ENCODE peak calls at places on chromosomes 12 and 14, in six cellular contexts. V is IMR-90, K is neuronal stem cell, B is mesendoderm, S is mesenchymal stem cell, R is trophoblast cell. D is an unnamed sample.

GRCh38 chr12:95266250-95266649 is 48.6 kb downstream of the VEZT start:
- DNase-seq in V (no peak), K (no peak), B (no peak), S (no peak), R (no peak), D (no peak)

GRCh38 chr12:105069936-105070702 is 14.1 kb downstream of the ALDH1L2 start:
- DNase-seq in V (no peak), K (no peak), B (no peak), S (no peak), R (no peak), D (no peak)

GRCh38 chr12:121443193-121443829 is 43.4 kb downstream of the RNF34 start:
- DNase-seq in V (peak), K (peak), B (peak), S (peak), R (peak), D (peak)

GRCh38 chr12:76024942-76025600 is 6.5 kb downstream of the PHLDA1 start:
- DNase-seq in V (peak), K (no peak), B (no peak), S (peak), R (peak), D (no peak)

GRCh38 chr12:4824415-4824814 is 85.3 kb upstream of the KCNA1 start:
- DNase-seq in V (peak), K (no peak), B (peak), S (peak), R (peak), D (no peak)

GRCh38 chr12:13126494-13126893 is 23.0 kb upstream of the GSG1 start:
- DNase-seq in V (no peak), K (no peak), B (no peak), S (no peak), R (no peak), D (no peak)

GRCh38 chr12:89210277-89210676 is 142.0 kb downstream of the DUSP6 start:
- DNase-seq in V (no peak), K (peak), B (peak), S (no peak), R (no peak), D (no peak)

GRCh38 chr12:62472472-62472871 is 5.8 kb downstream of the MON2 start:
- DNase-seq in V (no peak), K (no peak), B (peak), S (no peak), R (no peak), D (no peak)

GRCh38 chr12:71702590-71702989 is 16.7 kb downstream of the TMEM19 start:
- DNase-seq in V (peak), K (no peak), B (no peak), S (no peak), R (no peak), D (no peak)

GRCh38 chr14:102277874-102278630 is 26.9 kb downstream of the MOK start:
- DNase-seq in V (peak), K (no peak), B (no peak), S (no peak), R (no peak), D (no peak)

GRCh38 chr12:124727244-124727673 is 136.4 kb downstream of the SCARB1 start:
- DNase-seq in V (no peak), K (no peak), B (no peak), S (peak), R (peak), D (no peak)

GRCh38 chr14:23049011-23049410 is 7.0 kb downstream of the PSMB11 start:
- DNase-seq in V (no peak), K (no peak), B (no peak), S (no peak), R (no peak), D (no peak)

GRCh38 chr12:115095073-115095748 is 411.2 kb upstream of the TBX3 start:
- DNase-seq in V (no peak), K (no peak), B (no peak), S (no peak), R (no peak), D (no peak)

GRCh38 chr14:67418368-67419174 is 6.6 kb upstream of the PLEK2 start:
- DNase-seq in V (peak), K (no peak), B (no peak), S (no peak), R (peak), D (no peak)

GRCh38 chr12:44240186-44240585 is 404.3 kb downstream of the TMEM117 start:
- DNase-seq in V (no peak), K (no peak), B (no peak), S (no peak), R (no peak), D (no peak)

GRCh38 chr12:7989827-7990491 is 42.6 kb upstream of the FOXJ2 start:
- DNase-seq in V (peak), K (no peak), B (peak), S (peak), R (peak), D (no peak)

GRCh38 chr14:79514700-79515099 is 696.6 kb downstream of the DIO2 start:
- DNase-seq in V (peak), K (no peak), B (peak), S (peak), R (no peak), D (no peak)

GRCh38 chr12:19482551-19483109 is 43.3 kb downstream of the AEBP2 start:
- DNase-seq in V (no peak), K (no peak), B (peak), S (peak), R (no peak), D (peak)

GRCh38 chr12:97927991-97928390 is 465.4 kb downstream of the RMST start:
- DNase-seq in V (no peak), K (no peak), B (no peak), S (peak), R (no peak), D (no peak)

GRCh38 chr14:52071675-52072074 is 2.8 kb upstream of the NID2 start:
- DNase-seq in V (peak), K (no peak), B (peak), S (no peak), R (peak), D (no peak)

GRCh38 chr14:26602902-26603301 is 5.1 kb upstream of the NOVA1 start:
- DNase-seq in V (no peak), K (no peak), B (no peak), S (no peak), R (no peak), D (no peak)

GRCh38 chr12:19453961-19454360 is 14.7 kb downstream of the AEBP2 start:
- DNase-seq in V (no peak), K (no peak), B (no peak), S (no peak), R (no peak), D (no peak)

GRCh38 chr14:62957562-62957961 is 87.7 kb downstream of the KCNH5 start:
- DNase-seq in V (peak), K (no peak), B (no peak), S (peak), R (no peak), D (no peak)

GRCh38 chr14:31059152-31059924 is 33.2 kb upstream of the STRN3 start:
- DNase-seq in V (peak), K (no peak), B (peak), S (peak), R (peak), D (no peak)

GRCh38 chr14:50067723-50068495 is 48.5 kb downstream of the VCPKMT start:
- DNase-seq in V (peak), K (no peak), B (peak), S (no peak), R (no peak), D (no peak)

GRCh38 chr12:32586390-32586789 is 92.7 kb upstream of the DNM1L start:
- DNase-seq in V (peak), K (no peak), B (no peak), S (no peak), R (no peak), D (no peak)

GRCh38 chr14:102491366-102491765 is 18.2 kb downstream of the ANKRD9 start:
- DNase-seq in V (no peak), K (no peak), B (no peak), S (no peak), R (no peak), D (no peak)

GRCh38 chr12:53378222-53378621 is 1.8 kb upstream of the SP1 start:
- DNase-seq in V (no peak), K (no peak), B (no peak), S (no peak), R (no peak), D (no peak)

GRCh38 chr12:42733911-42734310 is 144.4 kb upstream of the PRICKLE1 start:
- DNase-seq in V (no peak), K (no peak), B (no peak), S (no peak), R (no peak), D (no peak)

GRCh38 chr12:130081420-130081819 is 80.8 kb upstream of the FZD10 start:
- DNase-seq in V (no peak), K (peak), B (no peak), S (no peak), R (no peak), D (no peak)

GRCh38 chr12:85983601-85984000 is 109.5 kb downstream of the NTS start:
- DNase-seq in V (no peak), K (no peak), B (no peak), S (no peak), R (no peak), D (no peak)
- H3K4ac ChIP-seq in V (no peak), K (no peak), B (no peak), S (no peak), R (no peak), D (no peak)

DNA sequence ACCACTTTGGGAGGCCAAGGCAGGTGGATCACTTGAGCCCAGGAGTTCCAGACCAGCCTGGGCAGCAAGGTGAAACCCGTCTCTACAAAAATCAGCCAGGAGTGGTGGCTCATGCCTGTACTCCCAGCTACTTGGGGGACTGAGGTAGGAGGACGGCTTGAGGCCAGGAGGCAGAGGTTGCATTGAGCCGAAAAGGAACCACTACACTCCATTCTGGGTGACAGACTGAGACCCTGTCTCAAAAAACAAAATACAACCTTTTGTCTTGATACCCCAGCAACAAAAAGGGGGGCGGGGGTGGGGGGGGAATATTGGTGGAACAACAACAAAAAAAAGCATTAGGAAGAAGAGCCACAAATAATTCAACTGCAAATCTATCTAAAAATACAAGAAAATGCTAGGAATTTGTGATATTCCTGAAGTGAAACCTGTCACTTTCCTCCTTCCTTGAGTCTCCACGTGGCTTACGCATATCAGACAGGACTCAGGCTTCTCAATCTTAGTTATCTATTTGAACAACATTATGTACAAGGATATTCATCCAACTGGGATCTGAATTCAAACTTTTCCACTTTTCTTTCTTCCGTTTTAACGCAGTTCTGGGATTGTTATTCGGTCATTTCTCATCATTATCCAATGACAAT is 1.2 kb downstream of the R3HDM2 start:
- DNase-seq in V (peak), K (no peak), B (no peak), S (no peak), R (peak), D (no peak)
- H2AK5ac ChIP-seq in V (peak), K (peak), B (no peak), S (no peak), R (no peak), D (no peak)

GRCh38 chr12:70243510-70244331 is 488 bp downstream of the CNOT2 start:
- DNase-seq in V (peak), K (peak), B (peak), S (peak), R (peak), D (peak)
- H3K4ac ChIP-seq in V (peak), K (no peak), B (peak), S (peak), R (peak), D (no peak)

GRCh38 chr14:89266754-89267153 is 150.3 kb downstream of the FOXN3 start:
- DNase-seq in V (peak), K (no peak), B (peak), S (peak), R (no peak), D (no peak)
- H2AK5ac ChIP-seq in V (peak), K (no peak), B (no peak), S (no peak), R (no peak), D (no peak)

DNA sequence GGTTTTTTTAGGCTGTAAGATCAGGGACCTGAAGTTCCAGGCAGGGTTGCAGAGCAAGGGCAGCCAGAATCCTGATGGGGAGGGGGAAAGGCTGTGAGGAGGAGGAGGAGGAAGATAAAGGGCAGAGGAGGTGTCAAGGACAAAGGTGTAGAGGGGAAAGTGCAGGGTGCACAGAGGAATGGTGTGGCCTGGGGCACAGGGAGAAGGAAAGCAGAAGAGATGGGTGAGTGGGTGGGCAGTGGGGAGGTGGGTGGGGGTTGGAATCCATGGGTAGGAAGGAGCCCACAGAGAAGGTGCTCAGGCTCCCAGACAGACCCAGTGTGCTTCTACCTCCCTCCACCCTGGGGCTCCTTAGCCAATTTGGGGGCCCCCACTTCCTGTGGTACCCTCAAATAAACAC is 11.2 kb downstream of the TRPV4 start:
- DNase-seq in V (no peak), K (no peak), B (no peak), S (no peak), R (no peak), D (no peak)
- H3K4ac ChIP-seq in V (no peak), K (no peak), B (no peak), S (no peak), R (no peak), D (no peak)

DNA sequence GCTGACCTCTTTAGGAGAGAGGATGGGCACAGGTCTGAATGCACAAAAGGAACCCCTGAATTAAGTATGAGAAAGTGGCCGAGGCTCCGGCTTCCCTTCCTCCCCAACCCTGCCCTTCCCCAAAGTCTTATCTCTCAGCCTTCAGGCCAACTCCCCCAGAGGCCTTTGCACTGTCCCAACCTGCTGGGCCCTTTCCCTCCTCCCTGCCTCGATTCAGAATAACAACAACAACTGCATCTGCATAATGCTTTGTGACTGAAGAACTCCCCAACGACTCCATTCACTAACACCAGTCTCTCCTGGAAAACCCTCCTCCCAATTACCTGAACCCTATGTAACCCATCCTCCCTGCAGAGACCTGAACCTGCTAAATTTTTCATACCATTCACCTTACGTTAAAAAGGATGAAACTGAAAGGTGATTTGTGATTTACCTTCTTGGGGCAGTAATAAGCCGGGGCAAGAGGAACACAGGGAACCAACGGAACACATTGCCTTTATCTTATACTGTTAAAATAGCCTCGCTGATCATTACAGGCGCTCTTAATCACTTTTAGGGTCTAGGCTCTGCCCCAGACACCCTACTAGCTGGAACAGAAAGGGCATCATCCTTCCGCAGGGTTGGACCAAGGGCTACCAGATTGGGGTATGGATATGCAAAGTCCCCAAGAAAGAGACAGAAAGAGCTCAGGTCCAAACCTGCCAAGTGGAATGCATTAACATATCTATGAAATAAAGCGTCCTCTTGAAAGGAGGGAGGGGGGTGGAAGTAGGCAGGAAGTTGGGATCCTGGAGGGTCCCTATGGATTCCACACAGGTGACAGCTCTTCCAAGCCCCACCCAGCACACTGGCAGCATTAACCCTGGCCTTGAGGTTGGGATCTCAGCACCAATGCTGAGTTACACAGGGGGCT is 24.2 kb upstream of the FOXN3 start:
- DNase-seq in V (no peak), K (no peak), B (peak), S (no peak), R (no peak), D (peak)
- H2AK5ac ChIP-seq in V (peak), K (no peak), B (no peak), S (peak), R (no peak), D (no peak)

GRCh38 chr12:56220611-56221232 is 1.0 kb downstream of the RNF41 start:
- DNase-seq in V (peak), K (peak), B (peak), S (peak), R (peak), D (no peak)

GRCh38 chr12:56221233-56221756 is 427 bp downstream of the RNF41 start:
- DNase-seq in V (peak), K (peak), B (peak), S (peak), R (peak), D (peak)

GRCh38 chr12:56222531-56222895 is 791 bp upstream of the RNF41 start:
- DNase-seq in V (no peak), K (no peak), B (no peak), S (no peak), R (peak), D (no peak)

GRCh38 chr12:56223571-56224101 is 506 bp upstream of the NABP2 start:
- DNase-seq in V (no peak), K (no peak), B (no peak), S (no peak), R (no peak), D (no peak)

GRCh38 chr12:56221757-56222530 is at the start of gene RNF41:
- DNase-seq in V (peak), K (peak), B (peak), S (peak), R (peak), D (peak)
- H3K4ac ChIP-seq in V (peak), K (no peak), B (peak), S (peak), R (peak), D (no peak)

GRCh38 chr12:119417440-119417839 is 82.9 kb downstream of the CCDC60 start:
- DNase-seq in V (no peak), K (no peak), B (no peak), S (no peak), R (no peak), D (no peak)

GRCh38 chr12:119425623-119426022 is 91.1 kb downstream of the CCDC60 start:
- DNase-seq in V (no peak), K (no peak), B (no peak), S (no peak), R (no peak), D (no peak)

GRCh38 chr12:119419371-119419770 is 84.8 kb downstream of the CCDC60 start:
- DNase-seq in V (no peak), K (no peak), B (no peak), S (no peak), R (no peak), D (no peak)

DNA sequence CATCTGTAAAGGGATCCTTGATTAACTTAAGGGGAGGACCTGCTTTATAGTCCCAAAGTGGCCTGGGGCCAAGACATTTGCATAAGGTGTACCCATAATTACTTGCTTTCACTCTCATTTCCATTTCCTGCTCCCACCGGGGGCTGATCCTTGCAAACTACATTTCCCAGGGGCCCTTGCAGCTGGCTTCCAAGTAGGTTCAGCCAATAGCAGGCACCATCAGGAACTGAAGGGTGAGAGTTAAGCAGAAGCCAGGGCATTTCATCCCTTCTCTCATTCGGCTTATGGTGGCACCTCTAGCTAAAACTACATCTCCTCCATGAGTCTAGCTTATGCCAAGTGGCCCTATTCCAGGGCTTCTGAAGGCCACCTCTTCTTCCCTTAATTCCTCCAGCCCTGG is 88.8 kb downstream of the CCDC60 start:
- DNase-seq in V (no peak), K (no peak), B (peak), S (no peak), R (no peak), D (peak)
- H2AK5ac ChIP-seq in V (no peak), K (no peak), B (no peak), S (no peak), R (no peak), D (no peak)

D was measured in H9.